ENCODE peak calls at places on chromosomes 12 and 14, in six cellular contexts. X is dorsolateral prefrontal cortex, J is choroid plexus epithelial cell, A is A549, W is lung, C is fibroblast of the conjunctiva. F is an unnamed sample.

GRCh38 chr14:102592969-102593840 is 756 bp downstream of the RCOR1 start:
- DNase-seq in X (peak; percentile 16), J (peak; percentile 52), A (peak; percentile 66), W (peak; percentile 43), C (no peak), F (no peak)

GRCh38 chr14:87013583-87013982 is 979.4 kb downstream of the GALC start:
- DNase-seq in X (no peak), J (peak; percentile 16), A (no peak), W (no peak), C (no peak), F (no peak)

GRCh38 chr14:77421241-77421640 is 2.1 kb downstream of the NOXRED1 start:
- DNase-seq in X (no peak), J (peak; percentile 33), A (no peak), W (no peak), C (no peak), F (no peak)

GRCh38 chr14:24409956-24410355 is 11.2 kb downstream of the NYNRIN start:
- DNase-seq in X (no peak), J (no peak), A (no peak), W (no peak), C (no peak), F (no peak)

GRCh38 chr12:103779410-103780092 is 61.5 kb downstream of the NT5DC3 start:
- DNase-seq in X (no peak), J (peak; percentile 75), A (no peak), W (no peak), C (no peak), F (no peak)

GRCh38 chr12:53938276-53939140 is at the start of gene HOXC13:
- DNase-seq in X (no peak), J (no peak), A (peak; percentile 98), W (no peak), C (no peak), F (no peak)

GRCh38 chr12:16492820-16493797 is 112.9 kb downstream of the LMO3 start:
- DNase-seq in X (no peak), J (no peak), A (no peak), W (no peak), C (no peak), F (no peak)

GRCh38 chr14:74670726-74671125 is 42.2 kb downstream of the AREL1 start:
- DNase-seq in X (no peak), J (peak; percentile 56), A (no peak), W (no peak), C (no peak), F (no peak)

GRCh38 chr14:77613207-77613606 is 3.2 kb downstream of the SPTLC2 start:
- DNase-seq in X (no peak), J (no peak), A (no peak), W (no peak), C (no peak), F (no peak)

F was measured in retinal pigment epithelial cell.